ENCODE peak calls at places on chromosomes 6 and 20, in five cellular contexts. N is GM12865, K is thoracic aorta, T is PC-9, Z is stomach. V is an unnamed sample.

GRCh38 chr6:161607696-161608297 is 333.9 kb upstream of the AGPAT4 start:
- DNase-seq in T (no peak), N (no peak), Z (no peak), K (no peak), V (no peak)

GRCh38 chr6:34083227-34083889 is 62.5 kb downstream of the GRM4 start:
- DNase-seq in N (no peak), T (no peak), K (no peak), Z (no peak), V (no peak)

GRCh38 chr20:4835244-4836177 is 113.8 kb downstream of the PRND start:
- DNase-seq in N (no peak), K (no peak), Z (no peak), T (no peak), V (no peak)

GRCh38 chr20:35893942-35894341 is 60.4 kb downstream of the SCAND1 start:
- DNase-seq in T (no peak), K (no peak), N (peak), Z (no peak), V (no peak)

GRCh38 chr6:111256646-111257045 is 169.3 kb downstream of the SLC16A10 start:
- DNase-seq in K (no peak), Z (no peak), T (no peak), N (no peak), V (no peak)

GRCh38 chr20:17314262-17314661 is 87.4 kb downstream of the PCSK2 start:
- DNase-seq in N (no peak), K (no peak), Z (no peak), T (no peak), V (no peak)

GRCh38 chr6:111222341-111222740 is 135.0 kb downstream of the SLC16A10 start:
- DNase-seq in K (no peak), T (no peak), N (no peak), Z (no peak), V (no peak)

GRCh38 chr6:26372308-26373144 is 7.5 kb downstream of the BTN3A2 start:
- DNase-seq in T (no peak), N (no peak), K (no peak), Z (no peak), V (no peak)

GRCh38 chr6:71388846-71389543 is 100.4 kb downstream of the OGFRL1 start:
- DNase-seq in Z (no peak), K (no peak), N (no peak), T (no peak), V (no peak)

GRCh38 chr20:31731321-31731717 is 7.8 kb upstream of the TPX2 start:
- DNase-seq in N (no peak), K (no peak), T (no peak), Z (no peak), V (no peak)

GRCh38 chr20:25669826-25670422 is 26.7 kb downstream of the ZNF337 start:
- DNase-seq in N (no peak), T (peak), Z (no peak), K (no peak), V (no peak)

GRCh38 chr20:29689411-29690225 is 1567.8 kb upstream of the DEFB115 start:
- DNase-seq in T (no peak), N (no peak), Z (no peak), K (no peak), V (no peak)

GRCh38 chr20:1656844-1657243 is 735 bp downstream of the SIRPG start:
- DNase-seq in Z (no peak), N (no peak), T (no peak), K (no peak), V (no peak)

GRCh38 chr20:63976980-63977391 is 2.5 kb downstream of the SAMD10 start:
- DNase-seq in Z (no peak), T (no peak), N (no peak), K (no peak), V (no peak)

GRCh38 chr20:6863798-6864201 is 96.3 kb downstream of the BMP2 start:
- DNase-seq in K (no peak), T (no peak), N (no peak), Z (no peak), V (no peak)

GRCh38 chr20:35992713-35993335 is 24.4 kb downstream of the CNBD2 start:
- DNase-seq in T (peak), K (no peak), Z (peak), N (peak), V (no peak)

GRCh38 chr6:119533603-119534279 is 184.2 kb upstream of the MAN1A1 start:
- DNase-seq in T (peak), N (peak), Z (no peak), K (no peak), V (no peak)

DNA sequence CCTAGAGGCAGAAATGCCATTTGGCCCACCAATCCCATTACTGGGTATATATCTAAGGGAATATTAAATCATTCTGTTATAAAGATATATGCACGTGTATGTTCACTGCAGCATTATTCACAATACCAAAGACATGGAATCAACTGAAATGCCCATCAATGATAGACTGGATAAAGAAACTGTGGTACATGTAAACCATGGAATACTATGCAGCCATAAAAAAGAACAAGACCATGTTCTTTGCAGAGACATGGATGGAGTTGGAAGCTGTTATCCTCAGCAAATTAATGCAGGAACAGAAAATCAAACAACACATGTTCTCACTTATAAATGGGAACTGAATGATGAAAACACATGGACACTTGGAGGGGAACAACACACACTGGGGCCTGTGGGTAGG is 458.4 kb downstream of the CD83 start:
- DNase-seq in K (no peak), T (no peak), N (no peak), Z (no peak), V (no peak)
- TF ChIP-seq CTCF in K (no peak), T (no peak), N (no peak), Z (no peak), V (no peak)

GRCh38 chr6:87965806-87966205 is 81.8 kb upstream of the SPACA1 start:
- DNase-seq in N (peak), Z (no peak), T (no peak), K (no peak), V (no peak)
- TF ChIP-seq CTCF in N (no peak), Z (no peak), T (no peak), K (no peak), V (no peak)

DNA sequence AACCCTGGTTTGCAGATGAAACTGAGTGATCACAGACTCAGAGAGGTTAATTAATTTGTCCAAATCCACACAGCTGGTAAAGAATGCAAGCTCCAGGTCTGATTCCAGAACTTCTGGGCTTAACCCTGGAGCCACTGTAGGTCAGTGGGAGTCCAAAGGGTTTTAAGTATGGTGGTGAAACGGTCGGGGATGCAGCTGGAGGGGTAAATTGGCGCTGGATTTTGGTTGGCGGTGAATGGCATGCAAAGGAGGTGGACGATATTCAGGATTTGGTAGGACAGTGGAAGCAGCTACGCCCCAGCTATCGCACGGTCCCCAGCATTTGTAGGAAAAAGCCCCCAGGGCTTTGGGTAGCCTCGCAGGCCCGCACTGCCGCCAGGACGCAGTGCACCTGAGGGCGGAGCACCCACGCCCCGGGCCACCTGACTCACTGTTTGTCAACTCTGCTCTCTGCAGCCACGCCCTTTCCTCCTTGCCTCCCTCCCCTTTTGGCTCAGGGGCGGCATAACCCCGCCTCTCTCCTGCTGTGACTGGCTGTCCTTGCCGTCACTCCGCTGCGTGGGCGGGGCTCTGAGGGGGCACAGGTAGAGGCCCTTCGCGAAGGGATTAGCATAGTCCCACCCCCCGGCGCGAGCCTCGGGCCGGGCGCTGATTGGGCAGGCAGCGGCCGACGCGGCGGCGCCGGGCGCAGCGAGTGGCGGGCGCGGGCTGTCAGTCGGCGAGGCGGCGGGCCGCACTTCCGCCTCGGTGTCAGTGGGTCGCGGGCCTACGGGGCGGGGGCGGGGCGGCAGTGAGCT is at the start of gene OSBPL2:
- DNase-seq in K (peak), N (peak), T (peak), Z (peak), V (peak)
- TF ChIP-seq CTCF in K (no peak), N (no peak), T (no peak), Z (no peak), V (no peak)

GRCh38 chr6:49453221-49453620 is 9.8 kb downstream of the MMUT start:
- DNase-seq in T (no peak), K (no peak), Z (no peak), N (no peak), V (no peak)
- TF ChIP-seq CTCF in T (peak), K (no peak), Z (no peak), N (no peak), V (peak)

DNA sequence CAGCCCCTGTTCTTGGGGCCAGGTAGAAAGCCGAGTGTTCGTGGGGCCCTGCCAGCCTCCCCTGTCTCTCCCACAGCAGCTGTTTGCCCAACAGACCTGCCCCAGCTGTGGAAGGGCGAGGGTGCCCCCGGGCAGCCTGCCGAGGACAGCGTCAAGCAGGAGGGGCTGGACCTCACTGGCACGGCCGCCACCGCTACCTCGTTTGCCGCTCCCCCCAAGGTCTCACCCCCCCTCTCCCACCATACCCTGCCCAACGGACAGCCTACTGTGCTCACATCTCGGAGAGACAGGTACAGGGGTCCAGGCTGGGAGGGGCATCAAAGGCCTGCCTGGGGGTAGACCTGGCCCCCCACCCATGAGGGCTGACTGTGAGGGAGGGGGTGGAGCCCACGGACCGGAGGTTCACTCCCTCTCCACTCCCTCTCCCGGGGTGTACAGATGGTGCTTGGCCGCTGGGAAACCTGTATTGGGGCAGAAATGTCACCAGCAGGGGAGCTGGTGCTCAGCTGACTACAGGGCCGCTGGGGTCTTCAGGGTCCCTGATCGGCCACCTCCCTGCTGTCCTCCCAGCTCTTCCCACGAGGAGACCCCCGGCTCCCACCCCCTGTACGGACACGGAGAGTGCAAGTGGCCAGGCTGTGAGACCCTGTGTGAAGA is 41.2 kb downstream of the FOXP4 start:
- DNase-seq in K (no peak), N (no peak), Z (peak), T (no peak), V (no peak)
- TF ChIP-seq CTCF in K (no peak), N (no peak), Z (no peak), T (no peak), V (no peak)

V was measured in osteocyte.